ENCODE peak calls at places on chromosomes 4 and X, in eight cellular contexts. F is epithelial cell of esophagus, U is mesendoderm, Q is COLO829, X is GM23338, C is neural progenitor cell, P is Panc1, H is H7. R is an unnamed sample.

GRCh38 chrX:149939271-149940014 is 1.2 kb upstream of the EOLA2 start:
- DNase-seq in H (peak), P (no peak), U (peak), Q (peak), F (peak), C (peak), X (peak), R (peak)

GRCh38 chrX:16335181-16335580 is 167.9 kb downstream of the MAGEB17 start:
- DNase-seq in X (no peak), H (no peak), F (no peak), Q (no peak), U (no peak), P (no peak), C (no peak), R (no peak)

GRCh38 chr4:11079171-11079570 is 349.5 kb downstream of the HS3ST1 start:
- DNase-seq in X (no peak), Q (peak), P (no peak), F (peak), U (no peak), H (no peak), C (no peak), R (peak)

GRCh38 chrX:103688949-103689348 is 2.5 kb upstream of the MORF4L2 start:
- DNase-seq in Q (no peak), C (peak), F (peak), U (peak), P (no peak), H (no peak), X (peak), R (peak)

GRCh38 chr4:25377572-25377882 is 464 bp downstream of the ANAPC4 start:
- DNase-seq in X (no peak), C (no peak), P (no peak), F (no peak), U (no peak), Q (no peak), H (peak), R (no peak)

GRCh38 chr4:133555671-133556070 is 406.6 kb downstream of the PCDH10 start:
- DNase-seq in U (no peak), Q (no peak), C (no peak), H (no peak), P (no peak), X (no peak), F (peak), R (no peak)

GRCh38 chr4:85457752-85458467 is 17.0 kb upstream of the ARHGAP24 start:
- DNase-seq in C (no peak), Q (no peak), F (no peak), U (no peak), P (no peak), H (no peak), X (no peak), R (no peak)

GRCh38 chr4:13137400-13137799 is 346.7 kb downstream of the RAB28 start:
- DNase-seq in X (no peak), Q (no peak), H (no peak), U (no peak), P (no peak), C (no peak), F (no peak), R (no peak)

GRCh38 chr4:56259595-56259994 is 127.7 kb downstream of the AASDH start:
- DNase-seq in X (no peak), C (peak), U (peak), Q (no peak), H (no peak), F (no peak), P (no peak), R (no peak)

GRCh38 chrX:103718120-103718519 is 7.4 kb downstream of the TMEM31 start:
- DNase-seq in H (no peak), P (no peak), Q (no peak), F (no peak), C (no peak), U (no peak), X (no peak), R (no peak)

R was measured in DMS53.